ENCODE peak calls at places on chromosomes 13 and 19, in eight cellular contexts. Z, R, L, K, G, E, A and Q are unnamed samples.

GRCh38 chr19:13935765-13936486 is 2.3 kb downstream of the PODNL1 start:
- DNase-seq in Z (no peak), R (no peak), L (no peak), K (no peak), G (no peak), E (peak), A (no peak), Q (no peak)

GRCh38 chr13:112661291-112661690 is 28.5 kb upstream of the ATP11A start:
- DNase-seq in Z (no peak), R (no peak), L (no peak), K (no peak), G (no peak), E (no peak), A (no peak), Q (no peak)

GRCh38 chr19:18090545-18091216 is 3.9 kb upstream of the IL12RB1 start:
- DNase-seq in Z (no peak), R (no peak), L (no peak), K (no peak), G (peak), E (no peak), A (no peak), Q (no peak)

GRCh38 chr13:34654203-34654602 is 287.9 kb upstream of the NBEA start:
- DNase-seq in Z (no peak), R (peak), L (no peak), K (no peak), G (no peak), E (no peak), A (no peak), Q (no peak)

GRCh38 chr19:35279985-35280821 is 2.1 kb upstream of the HAMP start:
- DNase-seq in Z (no peak), R (no peak), L (no peak), K (no peak), G (no peak), E (no peak), A (no peak), Q (no peak)

GRCh38 chr13:99798756-99799155 is 172.8 kb downstream of the ZIC5 start:
- DNase-seq in Z (no peak), R (no peak), L (no peak), K (no peak), G (no peak), E (no peak), A (no peak), Q (no peak)

GRCh38 chr19:19062454-19063182 is 1.2 kb upstream of the SLC25A42 start:
- DNase-seq in Z (no peak), R (peak), L (no peak), K (no peak), G (peak), E (no peak), A (no peak), Q (no peak)

GRCh38 chr19:48350856-48351255 is 12.9 kb downstream of the TMEM143 start:
- DNase-seq in Z (no peak), R (no peak), L (no peak), K (no peak), G (no peak), E (no peak), A (no peak), Q (no peak)

GRCh38 chr19:15463865-15464371 is 426 bp downstream of the RASAL3 start:
- DNase-seq in Z (no peak), R (no peak), L (no peak), K (no peak), G (no peak), E (peak), A (peak), Q (peak)

GRCh38 chr19:46979770-46980105 is 39.9 kb upstream of the NPAS1 start:
- DNase-seq in Z (no peak), R (no peak), L (no peak), K (no peak), G (no peak), E (no peak), A (no peak), Q (no peak)

GRCh38 chr19:51181913-51182419 is 39.9 kb downstream of the SIGLEC7 start:
- DNase-seq in Z (no peak), R (no peak), L (no peak), K (no peak), G (no peak), E (no peak), A (no peak), Q (no peak)

GRCh38 chr13:113220877-113221276 is 11.5 kb downstream of the CUL4A start:
- DNase-seq in Z (no peak), R (peak), L (no peak), K (no peak), G (peak), E (no peak), A (no peak), Q (no peak)

GRCh38 chr19:51471527-51471926 is 6.8 kb upstream of the CEACAM18 start:
- DNase-seq in Z (no peak), R (no peak), L (no peak), K (no peak), G (no peak), E (no peak), A (no peak), Q (no peak)

GRCh38 chr13:95643814-95644598 is 500 bp downstream of the DZIP1 start:
- DNase-seq in Z (peak), R (peak), L (peak), K (no peak), G (peak), E (peak), A (no peak), Q (peak)

GRCh38 chr19:50492303-50493052 is 15.8 kb upstream of the GARIN5A start:
- DNase-seq in Z (no peak), R (no peak), L (no peak), K (no peak), G (peak), E (peak), A (no peak), Q (no peak)

GRCh38 chr13:29905845-29906244 is 55.4 kb upstream of the UBL3 start:
- DNase-seq in Z (no peak), R (peak), L (no peak), K (no peak), G (no peak), E (no peak), A (no peak), Q (no peak)

DNA sequence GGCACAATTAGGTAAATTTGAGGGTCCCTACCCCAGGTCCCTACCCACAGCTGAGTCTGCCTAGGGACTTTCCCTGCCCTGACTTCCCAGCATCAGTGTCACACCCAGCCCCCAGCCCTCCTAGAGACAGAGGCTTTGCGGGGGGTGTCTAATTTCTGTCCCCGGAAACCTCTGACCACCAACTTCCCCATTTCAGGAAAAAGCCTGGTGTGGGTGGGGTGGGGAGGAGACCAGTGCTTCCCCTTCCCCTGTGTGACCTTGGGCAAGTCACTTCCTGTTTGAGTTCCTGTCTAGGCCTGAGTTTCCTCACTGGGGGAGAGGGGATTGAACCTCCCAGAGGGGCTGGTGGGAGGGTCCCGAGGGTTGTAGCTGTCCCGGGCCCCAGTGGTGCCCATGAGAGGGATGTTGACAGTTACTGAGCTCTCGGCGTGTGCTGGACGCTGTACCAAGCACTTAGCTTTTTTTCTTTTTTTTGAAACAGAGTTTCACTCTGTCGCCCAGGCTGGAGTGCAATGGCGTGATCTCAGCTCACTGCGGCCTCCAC is 7.9 kb downstream of the VASP start:
- DNase-seq in Z (no peak), R (no peak), L (no peak), K (no peak), G (no peak), E (peak), A (peak), Q (peak)
- TF ChIP-seq CTCF in Z (no peak), R (no peak), L (no peak), K (no peak), G (no peak), E (no peak), A (no peak), Q (no peak)

DNA sequence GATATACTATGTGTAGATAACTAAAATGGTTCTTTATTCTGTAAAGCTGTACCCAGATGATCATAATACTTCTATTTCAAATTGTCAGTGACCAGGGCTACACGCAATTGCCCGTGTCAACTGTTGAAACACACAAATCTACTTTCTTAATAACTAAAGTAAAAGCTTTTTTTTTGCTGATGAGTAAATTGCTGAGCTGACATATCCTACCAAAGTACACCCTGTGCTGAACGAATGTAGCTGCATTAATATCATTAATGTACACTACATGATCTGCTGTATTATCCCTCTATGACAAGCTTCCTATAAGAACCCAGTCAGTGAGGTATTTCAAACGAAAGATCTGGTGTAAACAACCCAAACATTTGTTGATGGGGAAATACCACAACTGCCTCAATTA is 827.2 kb upstream of the ATXN8OS start:
- DNase-seq in Z (no peak), R (no peak), L (no peak), K (no peak), G (no peak), E (no peak), A (no peak), Q (no peak)
- TF ChIP-seq CTCF in Z (no peak), R (no peak), L (no peak), K (no peak), G (no peak), E (no peak), A (no peak), Q (no peak)

DNA sequence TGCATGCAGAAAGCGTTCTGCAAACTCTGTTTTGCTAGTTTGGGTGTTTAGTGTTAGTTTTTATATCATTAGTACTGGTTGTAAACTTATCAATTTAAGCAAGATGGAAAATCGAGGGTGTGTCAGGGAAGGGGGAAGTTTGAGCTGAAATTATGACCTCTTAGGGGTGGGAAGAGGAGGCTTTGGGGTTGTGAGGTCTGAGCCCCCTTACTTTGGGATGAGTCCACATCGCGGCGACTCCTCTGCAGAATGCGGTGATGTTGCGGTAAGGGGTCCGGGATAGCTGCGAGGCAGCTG is 745 bp upstream of the NDUFS7 start:
- DNase-seq in Z (no peak), R (peak), L (no peak), K (no peak), G (no peak), E (no peak), A (no peak), Q (no peak)
- TF ChIP-seq CTCF in Z (peak), R (no peak), L (no peak), K (no peak), G (no peak), E (no peak), A (no peak), Q (peak)

GRCh38 chr13:110528371-110528770 is 33.2 kb downstream of the RAB20 start:
- DNase-seq in Z (no peak), R (no peak), L (no peak), K (no peak), G (no peak), E (no peak), A (no peak), Q (no peak)
- TF ChIP-seq CTCF in Z (no peak), R (no peak), L (no peak), K (no peak), G (no peak), E (no peak), A (no peak), Q (no peak)

GRCh38 chr19:30122431-30122830 is 180.4 kb downstream of the URI1 start:
- DNase-seq in Z (no peak), R (no peak), L (no peak), K (no peak), G (no peak), E (no peak), A (no peak), Q (no peak)
- TF ChIP-seq CTCF in Z (no peak), R (no peak), L (no peak), K (no peak), G (no peak), E (no peak), A (no peak), Q (no peak)

DNA sequence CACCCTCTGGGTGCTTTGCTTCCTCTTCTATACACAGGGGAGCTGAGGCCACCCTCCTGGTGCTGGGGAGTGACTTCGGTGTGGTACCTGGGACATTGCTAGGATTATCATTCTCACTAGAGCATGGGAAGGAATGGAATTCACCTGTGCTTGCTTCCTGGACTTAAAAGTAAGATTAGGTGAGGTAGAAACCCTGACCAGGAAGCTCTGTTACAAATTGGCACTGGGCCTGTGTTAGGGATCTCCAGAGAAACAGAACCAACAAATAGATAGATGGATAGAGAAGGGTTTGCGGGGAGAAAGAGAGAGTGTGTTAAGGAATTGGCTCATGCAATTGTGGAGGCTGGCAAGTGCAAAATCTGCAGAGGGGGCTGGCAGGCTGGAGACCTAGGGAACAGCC is 13.9 kb upstream of the SIAH3 start:
- DNase-seq in Z (no peak), R (no peak), L (no peak), K (no peak), G (no peak), E (no peak), A (no peak), Q (no peak)
- TF ChIP-seq CTCF in Z (no peak), R (no peak), L (no peak), K (no peak), G (no peak), E (no peak), A (no peak), Q (no peak)

DNA sequence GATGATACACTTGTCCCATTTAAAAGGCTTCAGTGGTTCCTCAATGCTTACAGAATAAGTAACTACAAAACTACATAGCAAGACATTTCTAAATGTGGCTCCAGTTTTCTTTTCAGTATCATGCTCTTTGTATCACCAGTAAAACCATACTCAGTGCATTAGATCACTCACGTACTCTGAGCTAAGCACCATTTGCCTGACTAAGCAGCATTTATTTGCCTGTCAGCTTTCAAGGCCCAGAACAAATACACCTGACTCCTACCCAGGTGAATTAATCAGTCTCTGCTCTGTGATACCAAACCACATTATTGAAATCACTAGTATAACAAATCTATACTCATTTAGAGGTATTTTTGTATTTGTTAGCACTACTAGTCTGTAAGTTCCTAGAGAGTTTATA is 47.4 kb upstream of the PCDH20 start:
- DNase-seq in Z (no peak), R (no peak), L (no peak), K (no peak), G (no peak), E (no peak), A (no peak), Q (no peak)
- TF ChIP-seq CTCF in Z (no peak), R (no peak), L (no peak), K (no peak), G (no peak), E (no peak), A (no peak), Q (no peak)

GRCh38 chr13:81487151-81487550 is 1146.2 kb upstream of the SPRY2 start:
- DNase-seq in Z (peak), R (no peak), L (peak), K (peak), G (no peak), E (no peak), A (no peak), Q (no peak)
- TF ChIP-seq CTCF in Z (peak), R (peak), L (peak), K (peak), G (no peak), E (no peak), A (no peak), Q (no peak)

DNA sequence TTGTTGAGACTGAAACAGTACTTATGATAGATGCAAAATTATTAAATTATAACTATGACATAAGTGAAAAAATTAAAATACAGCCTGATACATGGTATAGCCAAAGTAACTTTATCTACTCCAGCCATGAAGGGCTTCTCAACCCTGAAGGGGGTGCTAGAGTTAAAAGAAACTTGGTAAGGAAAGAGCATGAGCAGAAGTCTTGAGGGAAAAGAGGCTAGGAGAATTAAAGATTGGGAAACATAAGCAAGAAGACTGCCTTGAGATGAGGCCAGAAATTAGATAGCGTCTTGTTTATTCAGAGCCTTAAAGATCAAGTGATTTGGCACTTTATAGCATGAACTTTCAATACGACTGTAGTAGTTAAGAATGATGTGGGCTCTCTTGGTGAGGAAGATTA is 385.5 kb upstream of the PRR20A start:
- DNase-seq in Z (no peak), R (no peak), L (no peak), K (no peak), G (no peak), E (no peak), A (no peak), Q (no peak)
- TF ChIP-seq CTCF in Z (no peak), R (no peak), L (no peak), K (no peak), G (no peak), E (no peak), A (no peak), Q (no peak)

DNA sequence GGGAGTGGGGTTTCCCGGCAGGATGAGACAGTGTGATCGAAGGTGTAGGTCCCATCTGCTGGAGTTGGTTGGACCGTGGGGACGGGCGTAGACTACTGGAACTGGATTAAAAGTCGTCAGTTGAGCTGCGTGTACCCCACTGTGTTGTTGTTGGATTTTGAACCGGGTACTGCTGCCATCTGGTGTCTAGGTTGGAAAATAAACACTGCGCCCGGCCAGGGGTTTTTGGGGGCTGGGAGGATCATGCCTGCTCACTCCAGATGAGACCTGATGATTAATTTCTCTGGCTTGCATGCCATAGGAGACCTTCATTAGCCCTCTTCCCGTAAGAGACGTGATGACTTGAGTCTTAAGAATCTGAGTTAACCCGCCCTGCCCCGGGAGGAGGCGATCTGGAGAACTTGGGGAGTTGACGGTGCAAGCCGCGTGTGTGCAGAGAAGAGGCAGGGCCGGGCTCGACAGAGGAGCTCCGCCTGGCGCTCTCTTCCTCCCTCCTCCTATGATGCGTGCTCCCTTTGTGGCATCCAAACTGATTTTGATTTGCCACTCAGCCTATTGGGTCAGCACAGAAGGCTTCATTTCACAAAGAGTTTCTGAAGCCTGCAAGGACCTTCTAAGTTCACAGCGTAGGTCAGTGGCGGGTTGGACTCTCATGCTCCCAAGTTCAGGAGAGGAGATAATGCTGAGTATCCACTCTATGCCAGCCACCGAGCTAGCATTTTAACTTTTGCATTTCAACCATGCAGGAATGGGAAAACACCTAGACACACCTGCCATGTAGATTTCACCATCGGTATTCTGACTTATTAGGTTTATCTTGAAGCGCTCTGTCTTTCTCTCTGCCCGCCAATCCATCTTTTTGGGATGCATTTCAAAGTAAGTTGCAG is 2.7 kb downstream of the UHRF1 start:
- DNase-seq in Z (peak), R (peak), L (peak), K (peak), G (peak), E (peak), A (peak), Q (peak)
- TF ChIP-seq CTCF in Z (peak), R (peak), L (peak), K (peak), G (peak), E (peak), A (no peak), Q (peak)